ENCODE peak calls at places on chromosomes 6 and 20, in four cellular contexts. One of them, this sample, is unnamed.

GRCh38 chr20:62198496-62198895 is 15.7 kb downstream of the MTG2 start:
- DNase-seq in suprapubic skin: no peak
- DNase-seq in stomach: no peak
- DNase-seq in GM12878: no peak
- DNase-seq in this sample: no peak

GRCh38 chr20:2873747-2874041 is 413 bp downstream of the PTPRA start:
- DNase-seq in GM12878: no peak
- DNase-seq in suprapubic skin: no peak
- DNase-seq in stomach: peak
- DNase-seq in this sample: no peak

GRCh38 chr6:129340983-129341382 is 369.0 kb downstream of the ARHGAP18 start:
- DNase-seq in suprapubic skin: no peak
- DNase-seq in GM12878: no peak
- DNase-seq in stomach: no peak
- DNase-seq in this sample: no peak

GRCh38 chr20:21241400-21241799 is 61.7 kb upstream of the XRN2 start:
- DNase-seq in suprapubic skin: no peak
- DNase-seq in stomach: no peak
- DNase-seq in GM12878: no peak
- DNase-seq in this sample: no peak

GRCh38 chr6:104240865-104241264 is 618.9 kb downstream of the HACE1 start:
- DNase-seq in stomach: no peak
- DNase-seq in GM12878: no peak
- DNase-seq in suprapubic skin: no peak
- DNase-seq in this sample: no peak

GRCh38 chr6:162868397-162868796 is 140.6 kb downstream of the PACRG start:
- DNase-seq in GM12878: no peak
- DNase-seq in suprapubic skin: no peak
- DNase-seq in stomach: no peak
- DNase-seq in this sample: no peak

GRCh38 chr6:23016701-23017100 is 447.3 kb downstream of the HDGFL1 start:
- DNase-seq in suprapubic skin: no peak
- DNase-seq in GM12878: no peak
- DNase-seq in stomach: no peak
- DNase-seq in this sample: no peak

GRCh38 chr20:4840831-4841230 is 119.1 kb downstream of the PRND start:
- DNase-seq in suprapubic skin: no peak
- DNase-seq in stomach: no peak
- DNase-seq in GM12878: no peak
- DNase-seq in this sample: no peak

GRCh38 chr6:155530219-155530834 is 74.7 kb upstream of the NOX3 start:
- DNase-seq in suprapubic skin: no peak
- DNase-seq in stomach: no peak
- DNase-seq in GM12878: no peak
- DNase-seq in this sample: no peak

GRCh38 chr6:2448826-2449571 is 203.6 kb upstream of the GMDS start:
- DNase-seq in stomach: peak
- DNase-seq in suprapubic skin: no peak
- DNase-seq in GM12878: no peak
- DNase-seq in this sample: no peak

GRCh38 chr6:154605207-154605877 is 94.9 kb upstream of the CNKSR3 start:
- DNase-seq in stomach: no peak
- DNase-seq in GM12878: peak
- DNase-seq in suprapubic skin: no peak
- DNase-seq in this sample: no peak

GRCh38 chr20:17747431-17747846 is 47.7 kb downstream of the BANF2 start:
- DNase-seq in GM12878: no peak
- DNase-seq in stomach: peak
- DNase-seq in suprapubic skin: no peak
- DNase-seq in this sample: no peak

GRCh38 chr6:115675443-115675842 is 385.2 kb downstream of the FRK start:
- DNase-seq in stomach: no peak
- DNase-seq in GM12878: no peak
- DNase-seq in suprapubic skin: no peak
- DNase-seq in this sample: no peak

GRCh38 chr6:108312604-108313003 is 17.8 kb downstream of the AFG1L start:
- DNase-seq in GM12878: no peak
- DNase-seq in stomach: no peak
- DNase-seq in suprapubic skin: no peak
- DNase-seq in this sample: no peak

GRCh38 chr6:104344223-104344622 is 515.5 kb downstream of the HACE1 start:
- DNase-seq in suprapubic skin: no peak
- DNase-seq in GM12878: no peak
- DNase-seq in stomach: no peak
- DNase-seq in this sample: no peak

GRCh38 chr20:40452758-40453157 is 236.3 kb downstream of the MAFB start:
- DNase-seq in suprapubic skin: no peak
- DNase-seq in stomach: no peak
- DNase-seq in GM12878: no peak
- DNase-seq in this sample: no peak

GRCh38 chr6:17589402-17590116 is 10.5 kb upstream of the FAM8A1 start:
- DNase-seq in suprapubic skin: no peak
- DNase-seq in stomach: no peak
- DNase-seq in GM12878: no peak
- DNase-seq in this sample: no peak

GRCh38 chr6:38209291-38209865 is 389.9 kb downstream of the ZFAND3 start:
- DNase-seq in suprapubic skin: no peak
- DNase-seq in stomach: no peak
- DNase-seq in GM12878: no peak
- DNase-seq in this sample: no peak

GRCh38 chr6:170542031-170542719 is 10.9 kb downstream of the PSMB1 start:
- DNase-seq in suprapubic skin: no peak
- DNase-seq in stomach: no peak
- DNase-seq in GM12878: no peak
- DNase-seq in this sample: no peak

GRCh38 chr20:14470231-14470894 is 133.0 kb upstream of the FLRT3 start:
- DNase-seq in suprapubic skin: no peak
- DNase-seq in GM12878: no peak
- DNase-seq in stomach: peak
- DNase-seq in this sample: no peak

GRCh38 chr6:34414999-34415858 is 10.6 kb downstream of the RPS10 start:
- DNase-seq in suprapubic skin: no peak
- DNase-seq in stomach: peak
- DNase-seq in GM12878: no peak
- DNase-seq in this sample: peak

GRCh38 chr6:4371207-4371921 is 236.0 kb upstream of the ECI2 start:
- DNase-seq in stomach: peak
- DNase-seq in GM12878: no peak
- DNase-seq in suprapubic skin: no peak
- DNase-seq in this sample: no peak

GRCh38 chr20:32473231-32474008 is 111.7 kb downstream of the NOL4L start:
- DNase-seq in stomach: no peak
- DNase-seq in GM12878: no peak
- DNase-seq in suprapubic skin: no peak
- DNase-seq in this sample: no peak

GRCh38 chr6:44128020-44128917 is 915 bp downstream of the TMEM63B start:
- DNase-seq in GM12878: no peak
- DNase-seq in stomach: peak
- DNase-seq in suprapubic skin: no peak
- DNase-seq in this sample: peak

GRCh38 chr20:53495357-53495756 is 98.3 kb downstream of the ZNF217 start:
- DNase-seq in GM12878: no peak
- DNase-seq in suprapubic skin: no peak
- DNase-seq in stomach: no peak
- DNase-seq in this sample: no peak

GRCh38 chr6:127939442-127940066 is 38.7 kb upstream of the THEMIS start:
- DNase-seq in suprapubic skin: no peak
- DNase-seq in stomach: no peak
- DNase-seq in GM12878: no peak
- DNase-seq in this sample: no peak

GRCh38 chr20:45373353-45374100 is 4.6 kb downstream of the TP53TG5 start:
- DNase-seq in GM12878: no peak
- DNase-seq in suprapubic skin: peak
- DNase-seq in stomach: peak
- DNase-seq in this sample: peak

GRCh38 chr20:58888103-58888502 is 35.6 kb downstream of the GNAS start:
- DNase-seq in stomach: no peak
- DNase-seq in suprapubic skin: no peak
- DNase-seq in GM12878: no peak
- DNase-seq in this sample: no peak

GRCh38 chr20:50015636-50015992 is 32.8 kb downstream of the SNAI1 start:
- DNase-seq in suprapubic skin: no peak
- DNase-seq in stomach: no peak
- DNase-seq in GM12878: no peak
- DNase-seq in this sample: no peak

GRCh38 chr20:50014570-50015562 is 32.1 kb downstream of the SNAI1 start:
- DNase-seq in stomach: no peak
- DNase-seq in suprapubic skin: no peak
- DNase-seq in GM12878: no peak
- DNase-seq in this sample: no peak

GRCh38 chr20:50017160-50017559 is 34.4 kb downstream of the SNAI1 start:
- DNase-seq in stomach: no peak
- DNase-seq in suprapubic skin: no peak
- DNase-seq in GM12878: no peak
- DNase-seq in this sample: no peak

GRCh38 chr20:50017576-50018248 is 34.9 kb downstream of the SNAI1 start:
- DNase-seq in GM12878: no peak
- DNase-seq in stomach: no peak
- DNase-seq in suprapubic skin: no peak
- DNase-seq in this sample: no peak

GRCh38 chr20:50015993-50016770 is 33.4 kb downstream of the SNAI1 start:
- DNase-seq in stomach: no peak
- DNase-seq in GM12878: no peak
- DNase-seq in suprapubic skin: no peak
- DNase-seq in this sample: no peak
- TF ChIP-seq POLR2AphosphoS5 in stomach: no peak
- TF ChIP-seq POLR2AphosphoS5 in GM12878: no peak
- TF ChIP-seq POLR2AphosphoS5 in suprapubic skin: no peak
- TF ChIP-seq POLR2AphosphoS5 in this sample: no peak

DNA sequence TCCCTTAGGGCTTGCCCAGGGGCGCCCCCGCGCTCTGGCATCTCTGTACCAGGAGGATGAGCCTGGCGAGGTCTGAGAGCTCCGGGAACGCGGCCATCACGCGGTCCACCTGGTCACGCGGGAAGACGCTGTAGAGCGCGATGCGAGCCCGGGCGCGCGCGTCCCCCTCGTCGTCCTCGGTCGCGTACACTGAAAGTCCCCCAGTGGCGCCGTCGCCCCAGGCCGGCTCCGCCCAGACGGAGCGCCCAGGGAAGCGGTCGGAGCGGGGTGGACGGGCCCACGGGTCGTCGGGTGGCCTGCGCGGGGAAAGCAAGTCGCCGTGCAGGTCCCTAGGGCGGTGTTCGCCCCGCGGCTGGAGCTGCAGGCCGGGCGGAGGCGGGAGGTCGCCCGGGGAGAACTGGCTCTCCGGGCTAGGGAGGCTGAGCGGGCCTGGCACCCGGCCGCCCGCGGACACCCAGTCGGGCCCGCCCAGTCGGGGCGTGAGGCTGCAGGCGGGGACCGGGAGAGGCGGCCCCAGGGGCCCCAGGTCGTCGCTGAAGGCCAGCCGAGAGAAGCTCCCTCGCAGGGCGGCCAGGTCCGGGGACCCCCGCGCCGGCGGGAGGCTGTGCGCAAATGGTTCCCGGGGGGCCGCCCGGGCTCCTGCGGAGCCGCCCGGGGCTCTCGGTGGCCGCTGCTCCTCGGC is 34.0 kb downstream of the ZC3H12D start:
- DNase-seq in GM12878: no peak
- DNase-seq in stomach: peak
- DNase-seq in suprapubic skin: no peak
- DNase-seq in this sample: peak
- H3K4me3 ChIP-seq in GM12878: no peak
- H3K4me3 ChIP-seq in stomach: peak
- H3K4me3 ChIP-seq in suprapubic skin: peak
- H3K4me3 ChIP-seq in this sample: peak

DNA sequence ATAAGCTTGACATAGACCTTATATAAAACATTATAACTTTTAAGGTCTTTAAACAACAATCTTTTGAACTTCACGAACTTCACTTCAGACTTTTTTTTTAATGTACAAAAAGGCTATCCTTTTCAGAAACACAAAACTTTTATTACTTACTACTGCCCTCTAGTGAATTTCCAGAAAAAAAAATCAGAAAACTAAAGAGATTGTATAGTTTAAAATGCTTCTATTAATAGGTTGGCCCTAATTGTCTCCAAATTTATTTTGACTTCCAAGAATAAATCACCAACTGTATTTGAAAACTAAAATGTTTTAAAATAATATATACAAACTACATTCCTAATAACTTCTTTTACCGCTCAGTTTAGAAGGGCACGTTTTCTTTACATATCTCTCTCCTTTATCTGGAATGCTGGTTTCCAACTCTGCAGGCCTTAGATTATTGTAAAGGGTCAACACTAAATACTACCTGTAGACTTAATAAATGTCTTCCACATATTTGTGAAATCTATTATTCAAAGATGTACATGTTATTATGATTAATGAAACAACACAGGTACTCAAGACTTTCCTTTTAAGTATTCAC is 66.8 kb downstream of the LMBRD1 start:
- DNase-seq in suprapubic skin: no peak
- DNase-seq in GM12878: no peak
- DNase-seq in stomach: no peak
- DNase-seq in this sample: no peak
- TF ChIP-seq CTCF in suprapubic skin: peak
- TF ChIP-seq CTCF in GM12878: no peak
- TF ChIP-seq CTCF in stomach: no peak
- TF ChIP-seq CTCF in this sample: no peak

DNA sequence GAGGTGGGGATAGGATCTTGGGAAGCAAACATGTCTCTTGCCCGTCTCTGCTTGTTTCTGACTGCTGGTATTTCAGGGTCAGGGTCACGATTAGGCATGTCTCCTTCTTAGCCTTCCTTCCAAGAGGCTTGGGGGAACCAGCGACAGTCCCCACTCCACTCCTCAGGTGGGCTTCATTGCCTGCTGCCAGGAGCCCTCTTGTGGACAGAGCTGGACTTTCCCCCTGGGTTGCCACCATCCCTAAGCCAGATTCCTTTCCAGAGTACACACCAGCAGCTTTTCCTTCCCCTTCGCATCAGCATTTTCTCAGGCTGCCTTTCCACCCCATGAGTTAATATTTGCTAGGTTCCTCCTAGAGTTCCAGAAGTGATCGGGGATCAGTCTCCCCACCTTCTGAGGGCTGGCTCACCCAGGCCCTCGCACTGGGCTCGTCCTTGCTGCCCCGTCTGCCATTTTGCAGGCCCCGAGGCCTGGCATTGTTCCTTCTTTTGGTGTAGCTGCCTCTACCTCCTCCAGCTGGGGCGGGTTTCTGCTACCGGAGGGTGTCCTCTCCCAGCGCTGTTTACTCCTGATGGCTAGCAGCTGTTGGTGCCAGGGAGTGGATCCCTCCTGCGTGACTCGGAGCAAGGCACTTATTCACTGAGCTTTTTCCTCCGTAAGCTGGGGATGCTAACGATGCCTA is 8.8 kb upstream of the C20orf144 start:
- DNase-seq in GM12878: no peak
- DNase-seq in suprapubic skin: peak
- DNase-seq in stomach: peak
- DNase-seq in this sample: no peak
- TF ChIP-seq POLR2AphosphoS5 in GM12878: no peak
- TF ChIP-seq POLR2AphosphoS5 in suprapubic skin: no peak
- TF ChIP-seq POLR2AphosphoS5 in stomach: peak
- TF ChIP-seq POLR2AphosphoS5 in this sample: no peak

This sample was measured in breast epithelium.